ENCODE peak calls at places on chromosomes 7 and 10, in nine cellular contexts. X is pancreas; I is colonic mucosa; L is GM12865; V is activated naive CD4-positive, alpha-beta T cell; M is C1 segment of cervical spinal cord; U is tibial artery; S is body of pancreas; E is KG1. R is an unnamed sample.

GRCh38 chr10:117409549-117410283 is 34.5 kb upstream of the PDZD8 start:
- DNase-seq in I (no peak), M (no peak), E (no peak), X (no peak), L (no peak), V (no peak), U (no peak), S (no peak), R (no peak)

GRCh38 chr7:140342732-140343514 is 55.4 kb downstream of the SLC37A3 start:
- DNase-seq in S (peak; percentile 28), X (no peak), U (peak; percentile 54), E (no peak), L (peak; percentile 53), V (no peak), M (no peak), I (peak; percentile 49), R (no peak)

GRCh38 chr7:99440195-99440594 is 1.5 kb downstream of the CPSF4 start:
- DNase-seq in U (no peak), L (no peak), I (no peak), V (no peak), X (no peak), M (no peak), S (no peak), E (no peak), R (no peak)

GRCh38 chr10:70744617-70745138 is 40.5 kb downstream of the TBATA start:
- DNase-seq in E (no peak), X (no peak), L (no peak), U (no peak), I (no peak), S (no peak), M (no peak), V (no peak), R (no peak)

GRCh38 chr7:69663911-69664310 is 65.6 kb downstream of the AUTS2 start:
- DNase-seq in I (no peak), E (no peak), S (no peak), X (no peak), M (no peak), U (no peak), V (no peak), L (no peak), R (no peak)

GRCh38 chr7:117077658-117078057 is 124.4 kb downstream of the ST7 start:
- DNase-seq in U (no peak), S (no peak), X (no peak), L (no peak), V (no peak), M (no peak), I (no peak), E (no peak), R (no peak)

GRCh38 chr10:15898046-15898445 is 37.7 kb upstream of the MINDY3 start:
- DNase-seq in S (no peak), I (no peak), E (no peak), V (no peak), L (peak; percentile 3), M (no peak), U (no peak), X (no peak), R (no peak)

GRCh38 chr7:4042402-4042801 is 639.7 kb upstream of the FOXK1 start:
- DNase-seq in I (no peak), V (no peak), M (no peak), S (no peak), E (no peak), X (no peak), U (no peak), L (no peak), R (no peak)

GRCh38 chr10:27153855-27154198 is 357 bp downstream of the YME1L1 start:
- DNase-seq in V (no peak), E (no peak), X (no peak), I (no peak), L (peak; percentile 33), M (no peak), U (peak; percentile 33), S (no peak), R (peak; percentile 22)

GRCh38 chr10:20877554-20877953 is 19.6 kb downstream of the NEBL start:
- DNase-seq in L (no peak), V (no peak), U (no peak), S (no peak), X (no peak), M (no peak), E (no peak), I (no peak), R (no peak)

GRCh38 chr10:129761573-129761972 is 202.5 kb downstream of the EBF3 start:
- DNase-seq in V (no peak), M (no peak), U (no peak), S (peak; percentile 3), I (peak; percentile 11), L (no peak), X (no peak), E (no peak), R (no peak)

GRCh38 chr7:80830584-80831319 is 88.1 kb downstream of the SEMA3C start:
- DNase-seq in V (no peak), U (no peak), S (no peak), M (no peak), E (no peak), I (no peak), X (no peak), L (no peak), R (no peak)

GRCh38 chr10:133056651-133057178 is 31.0 kb upstream of the ADGRA1 start:
- DNase-seq in X (no peak), E (no peak), S (no peak), L (no peak), V (no peak), M (no peak), I (no peak), U (no peak), R (no peak)

GRCh38 chr7:76303057-76303828 is 770 bp downstream of the HSPB1 start:
- DNase-seq in M (no peak), L (peak; percentile 87), U (peak; percentile 82), X (peak; percentile 92), I (peak; percentile 92), S (peak; percentile 92), V (peak; percentile 71), E (no peak), R (peak; percentile 47)

GRCh38 chr7:42091461-42092229 is 145.4 kb downstream of the GLI3 start:
- DNase-seq in U (no peak), S (no peak), L (no peak), E (no peak), M (no peak), I (no peak), X (no peak), V (no peak), R (no peak)

GRCh38 chr10:113480828-113481502 is 71.9 kb upstream of the HABP2 start:
- DNase-seq in S (peak; percentile 46), M (no peak), X (no peak), L (no peak), U (no peak), I (no peak), E (no peak), V (no peak), R (no peak)

GRCh38 chr10:86707505-86707904 is 39.2 kb downstream of the LDB3 start:
- DNase-seq in U (no peak), M (no peak), E (no peak), L (no peak), V (no peak), X (no peak), S (no peak), I (no peak), R (no peak)

GRCh38 chr7:141660259-141660658 is 41.7 kb downstream of the DENND11 start:
- DNase-seq in S (no peak), U (peak; percentile 40), V (no peak), L (no peak), I (no peak), M (no peak), X (no peak), E (no peak), R (peak; percentile 26)

GRCh38 chr7:130471974-130472373 is 19.9 kb upstream of the MEST start:
- DNase-seq in E (no peak), L (no peak), U (no peak), M (no peak), I (no peak), S (no peak), X (no peak), V (no peak), R (no peak)

GRCh38 chr7:70044525-70044924 is 446.2 kb downstream of the AUTS2 start:
- DNase-seq in V (no peak), S (no peak), X (no peak), E (no peak), U (no peak), L (no peak), I (no peak), M (no peak), R (no peak)

GRCh38 chr7:77566421-77566820 is 29.3 kb downstream of the PTPN12 start:
- DNase-seq in V (no peak), X (no peak), L (no peak), S (no peak), U (no peak), I (no peak), E (no peak), M (no peak), R (no peak)

GRCh38 chr10:69644658-69645295 is 14.7 kb downstream of the FAM241B start:
- DNase-seq in U (no peak), S (peak; percentile 69), M (no peak), L (peak; percentile 51), E (peak; percentile 37), X (peak; percentile 70), V (no peak), I (peak; percentile 57), R (peak; percentile 78)

GRCh38 chr10:77873558-77874380 is 52.8 kb downstream of the DLG5 start:
- DNase-seq in L (peak; percentile 90), U (peak; percentile 36), I (peak; percentile 56), M (no peak), V (no peak), S (peak; percentile 54), E (peak; percentile 80), X (peak; percentile 60), R (no peak)

GRCh38 chr7:6606866-6607583 is 8.4 kb upstream of the ZNF853 start:
- DNase-seq in X (no peak), U (no peak), I (no peak), L (no peak), E (no peak), V (no peak), M (no peak), S (no peak), R (no peak)

GRCh38 chr10:31315453-31315852 is 3.6 kb upstream of the ZEB1 start:
- DNase-seq in I (no peak), X (no peak), V (no peak), L (no peak), M (no peak), S (no peak), E (no peak), U (no peak), R (no peak)

GRCh38 chr10:130364631-130365030 is 228.4 kb downstream of the GLRX3 start:
- DNase-seq in E (no peak), U (no peak), L (no peak), V (no peak), I (no peak), X (no peak), M (no peak), S (no peak), R (no peak)

GRCh38 chr10:130127612-130128607 is 8.3 kb upstream of the GLRX3 start:
- DNase-seq in V (no peak), X (peak; percentile 48), M (no peak), I (peak; percentile 49), U (peak; percentile 46), E (no peak), L (peak; percentile 77), S (peak; percentile 58), R (peak; percentile 58)

GRCh38 chr10:71584902-71585578 is 134.5 kb downstream of the C10orf105 start:
- DNase-seq in M (no peak), I (no peak), U (no peak), E (no peak), V (no peak), S (no peak), L (no peak), X (no peak), R (peak; percentile 60)

R was measured in posterior cingulate gyrus.